ENCODE peak calls at places on chromosomes 5 and 9, in seven cellular contexts. E is H7; I is amygdala; V is C1 segment of cervical spinal cord; M is cardiac muscle cell; H is endothelial cell of umbilical vein; D is CD8-positive, alpha-beta memory T cell. S is an unnamed sample.
A peak's percentile ranks its signal among the peaks of the same experiment; 100 is the strongest.

GRCh38 chr5:81719743-81720142 is 31.2 kb downstream of the SSBP2 start:
- DNase-seq in E (no peak), I (no peak), V (no peak), M (no peak), H (no peak), D (no peak), S (no peak)

GRCh38 chr5:3509290-3509689 is 86.3 kb upstream of the IRX1 start:
- DNase-seq in E (no peak), I (no peak), V (no peak), M (no peak), H (no peak), D (no peak), S (no peak)

GRCh38 chr5:69238760-69239251 is 4.1 kb downstream of the CDK7 start:
- DNase-seq in E (no peak), I (no peak), V (no peak), M (peak; percentile 24), H (peak; percentile 79), D (no peak), S (no peak)

GRCh38 chr9:109972026-109973005 is 192.3 kb downstream of the PALM2AKAP2 start:
- DNase-seq in E (peak; percentile 18), I (no peak), V (peak; percentile 31), M (no peak), H (no peak), D (no peak), S (no peak)

GRCh38 chr5:135185461-135186075 is 151.5 kb upstream of the PITX1 start:
- DNase-seq in E (no peak), I (peak; percentile 34), V (no peak), M (peak; percentile 61), H (no peak), D (no peak), S (no peak)

GRCh38 chr9:133144142-133144886 is 19.4 kb downstream of the GBGT1 start:
- DNase-seq in E (peak; percentile 98), I (peak; percentile 83), V (peak; percentile 86), M (peak; percentile 67), H (peak; percentile 69), D (peak; percentile 99), S (peak; percentile 86)

GRCh38 chr9:121048618-121049017 is 1.5 kb downstream of the C5 start:
- DNase-seq in E (no peak), I (no peak), V (no peak), M (no peak), H (no peak), D (no peak), S (no peak)

GRCh38 chr9:80648336-80648735 is 1041.0 kb downstream of the TLE1 start:
- DNase-seq in E (no peak), I (no peak), V (no peak), M (peak; percentile 71), H (no peak), D (no peak), S (no peak)

GRCh38 chr5:72487151-72487550 is 20.1 kb downstream of the ZNF366 start:
- DNase-seq in E (no peak), I (no peak), V (no peak), M (no peak), H (no peak), D (no peak), S (no peak)

GRCh38 chr5:141637266-141637692 is 482 bp downstream of the RELL2 start:
- DNase-seq in E (peak; percentile 88), I (no peak), V (peak; percentile 51), M (peak; percentile 6), H (no peak), D (peak; percentile 72), S (no peak)

GRCh38 chr5:53473644-53474043 is 6.8 kb upstream of the FST start:
- DNase-seq in E (no peak), I (no peak), V (no peak), M (no peak), H (no peak), D (no peak), S (no peak)

GRCh38 chr9:85112933-85113418 is 443.4 kb downstream of the NTRK2 start:
- DNase-seq in E (no peak), I (no peak), V (no peak), M (no peak), H (no peak), D (no peak), S (no peak)

GRCh38 chr9:109182940-109183798 is 16.1 kb upstream of the FRRS1L start:
- DNase-seq in E (peak; percentile 69), I (no peak), V (no peak), M (peak; percentile 42), H (peak; percentile 29), D (no peak), S (peak; percentile 7)

GRCh38 chr9:4674783-4675182 is 4.6 kb upstream of the CDC37L1 start:
- DNase-seq in E (no peak), I (no peak), V (no peak), M (peak; percentile 65), H (no peak), D (no peak), S (no peak)

GRCh38 chr5:154575869-154576806 is 98.1 kb upstream of the HAND1 start:
- DNase-seq in E (peak; percentile 40), I (no peak), V (no peak), M (no peak), H (no peak), D (no peak), S (peak; percentile 64)

GRCh38 chr5:154242442-154242841 is 51.9 kb downstream of the GALNT10 start:
- DNase-seq in E (no peak), I (no peak), V (no peak), M (no peak), H (no peak), D (no peak), S (no peak)